ENCODE peak calls at places on chromosomes 13 and 19, in five cellular contexts. G is fibroblast of gingiva; V is activated CD4-positive, alpha-beta T cell treated with anti-CD3 and anti-CD28 coated beads, Interleukin-2, amount 50 U/mL, for 1 hour; N is stimulated activated CD4-positive, alpha-beta T cell treated with anti-CD3 and anti-CD28 coated beads, Interleukin-1b, Interleukin-23, amount 100 ng/mL, for 24 hours; X is substantia nigra. O is an unnamed sample.

GRCh38 chr13:35722438-35723060 is 246.1 kb upstream of the MAB21L1 start:
- DNase-seq in N (no peak), X (no peak), V (no peak), G (peak; percentile 69), O (no peak)

GRCh38 chr19:7930765-7931164 is 4.8 kb upstream of the CTXN1 start:
- DNase-seq in G (no peak), X (no peak), N (no peak), V (no peak), O (no peak)

GRCh38 chr13:103692442-103692841 is 626.2 kb upstream of the SLC10A2 start:
- DNase-seq in G (no peak), X (no peak), N (no peak), V (no peak), O (no peak)

GRCh38 chr19:15288146-15288963 is 44.0 kb downstream of the BRD4 start:
- DNase-seq in V (no peak), G (peak; percentile 54), X (peak; percentile 89), N (no peak), O (peak; percentile 75)

GRCh38 chr13:80850771-80851170 is 509.8 kb upstream of the SPRY2 start:
- DNase-seq in N (no peak), G (no peak), X (no peak), V (no peak), O (no peak)

GRCh38 chr13:51971520-51972426 is 39.5 kb downstream of the ATP7B start:
- DNase-seq in G (no peak), N (no peak), X (no peak), V (no peak), O (peak; percentile 16)

GRCh38 chr13:43325636-43326035 is 302.2 kb downstream of the DNAJC15 start:
- DNase-seq in V (no peak), N (no peak), G (no peak), X (no peak), O (no peak)

GRCh38 chr19:18607222-18608101 is 863 bp upstream of the CRLF1 start:
- DNase-seq in G (no peak), N (no peak), X (no peak), V (peak; percentile 37), O (no peak)

GRCh38 chr13:64505511-64505910 is 2724.6 kb downstream of the PCDH9 start:
- DNase-seq in X (no peak), G (no peak), V (no peak), N (no peak), O (no peak)

GRCh38 chr13:113916330-113916815 is 52.5 kb upstream of the GAS6 start:
- DNase-seq in G (peak; percentile 89), V (no peak), N (no peak), X (no peak), O (no peak)

GRCh38 chr19:31589109-31589508 is 239.9 kb upstream of the TSHZ3 start:
- DNase-seq in X (no peak), N (no peak), G (no peak), V (no peak), O (no peak)

GRCh38 chr13:110711778-110712070 is 1.8 kb upstream of the ING1 start:
- DNase-seq in V (no peak), X (no peak), G (no peak), N (no peak), O (no peak)

GRCh38 chr19:2524840-2525723 is 49.2 kb downstream of the GADD45B start:
- DNase-seq in V (no peak), G (peak; percentile 56), X (no peak), N (no peak), O (no peak)

GRCh38 chr19:51552608-51552995 is 18.5 kb upstream of the ZNF175 start:
- DNase-seq in G (no peak), V (no peak), N (no peak), X (no peak), O (no peak)

GRCh38 chr19:20611866-20612265 is 46.3 kb upstream of the ZNF737 start:
- DNase-seq in N (no peak), G (no peak), X (no peak), V (no peak), O (no peak)

GRCh38 chr19:46845959-46846459 is 4.6 kb downstream of the AP2S1 start:
- DNase-seq in X (no peak), N (no peak), G (no peak), V (no peak), O (no peak)

GRCh38 chr19:4598712-4599111 is 39.2 kb upstream of the SEMA6B start:
- DNase-seq in N (no peak), G (no peak), X (no peak), V (no peak), O (no peak)

GRCh38 chr19:17322854-17323253 is 11.8 kb downstream of the ANO8 start:
- DNase-seq in G (peak; percentile 23), X (peak; percentile 46), N (no peak), V (no peak), O (no peak)

GRCh38 chr19:29375429-29376093 is 150.2 kb upstream of the VSTM2B start:
- DNase-seq in N (no peak), X (no peak), G (no peak), V (no peak), O (no peak)

GRCh38 chr13:73201601-73202000 is 142.8 kb downstream of the KLF5 start:
- DNase-seq in G (no peak), X (no peak), V (no peak), N (no peak), O (no peak)

GRCh38 chr19:32201211-32201610 is 144.2 kb upstream of the ZNF507 start:
- DNase-seq in N (no peak), V (no peak), X (no peak), G (no peak), O (no peak)

GRCh38 chr19:29665215-29665825 is at the start of gene PLEKHF1:
- DNase-seq in V (peak; percentile 76), G (peak; percentile 80), X (peak; percentile 91), N (peak; percentile 76), O (peak; percentile 42)

GRCh38 chr19:7942981-7943443 is 454 bp downstream of the TIMM44 start:
- DNase-seq in X (no peak), V (no peak), N (no peak), G (no peak), O (no peak)

GRCh38 chr19:49318296-49318695 is 6.7 kb downstream of the SLC6A16 start:
- DNase-seq in N (no peak), X (no peak), G (no peak), V (no peak), O (no peak)

GRCh38 chr19:5131866-5132561 is 163.1 kb downstream of the KDM4B start:
- DNase-seq in N (no peak), G (no peak), V (no peak), X (no peak), O (no peak)

GRCh38 chr19:16588089-16588823 is 16.0 kb upstream of the SLC35E1 start:
- DNase-seq in N (no peak), V (peak; percentile 61), G (no peak), X (peak; percentile 37), O (no peak)

GRCh38 chr13:102555914-102556553 is 40.8 kb upstream of the TPP2 start:
- DNase-seq in V (no peak), X (no peak), N (no peak), G (peak; percentile 20), O (peak; percentile 56)

GRCh38 chr19:49328741-49329140 is 3.8 kb upstream of the SLC6A16 start:
- DNase-seq in V (no peak), N (no peak), X (no peak), G (no peak), O (no peak)